ENCODE peak calls at places on chromosomes 4 and X, in eight cellular contexts. N, T, G, F, Y, H, Z and L are unnamed samples.

GRCh38 chr4:138650917-138651564 is 364.5 kb upstream of the NOCT start:
- DNase-seq in N (peak; percentile 81), T (peak; percentile 15), G (no peak), F (no peak), Y (peak; percentile 25), H (no peak), Z (no peak), L (no peak)

GRCh38 chr4:108215055-108215454 is 46.3 kb upstream of the LEF1 start:
- DNase-seq in N (no peak), T (peak; percentile 35), G (no peak), F (no peak), Y (no peak), H (no peak), Z (no peak), L (no peak)

GRCh38 chr4:154999950-155000578 is 208.4 kb upstream of the NPY2R start:
- DNase-seq in N (no peak), T (no peak), G (no peak), F (no peak), Y (no peak), H (no peak), Z (no peak), L (no peak)

GRCh38 chr4:15725608-15726007 is 22.7 kb downstream of the BST1 start:
- DNase-seq in N (no peak), T (no peak), G (no peak), F (no peak), Y (no peak), H (no peak), Z (no peak), L (no peak)

GRCh38 chrX:101478366-101478765 is 6.9 kb upstream of the ARMCX4 start:
- DNase-seq in N (peak; percentile 21), T (no peak), G (no peak), F (no peak), Y (no peak), H (no peak), Z (no peak), L (no peak)

GRCh38 chrX:47623540-47624027 is 3.9 kb upstream of the SYN1 start:
- DNase-seq in N (peak; percentile 76), T (peak; percentile 75), G (no peak), F (peak; percentile 89), Y (no peak), H (no peak), Z (peak; percentile 27), L (peak; percentile 90)

GRCh38 chr4:184265566-184266351 is 48.1 kb upstream of the ENPP6 start:
- DNase-seq in N (peak; percentile 56), T (no peak), G (no peak), F (no peak), Y (peak; percentile 49), H (peak; percentile 7), Z (peak; percentile 86), L (no peak)

GRCh38 chrX:150543230-150544155 is 24.9 kb upstream of the MTM1 start:
- DNase-seq in N (no peak), T (no peak), G (no peak), F (no peak), Y (no peak), H (no peak), Z (no peak), L (no peak)

GRCh38 chr4:19575959-19576358 is 675.7 kb upstream of the SLIT2 start:
- DNase-seq in N (no peak), T (no peak), G (peak; percentile 50), F (no peak), Y (no peak), H (no peak), Z (peak; percentile 10), L (no peak)

GRCh38 chr4:184548651-184549341 is 74.4 kb upstream of the IRF2 start:
- DNase-seq in N (no peak), T (no peak), G (no peak), F (no peak), Y (no peak), H (no peak), Z (no peak), L (peak; percentile 34)

GRCh38 chr4:7198440-7199128 is 6.2 kb downstream of the SORCS2 start:
- DNase-seq in N (no peak), T (no peak), G (no peak), F (no peak), Y (no peak), H (no peak), Z (no peak), L (no peak)

GRCh38 chr4:79862842-79863241 is 210.2 kb downstream of the ANTXR2 start:
- DNase-seq in N (no peak), T (no peak), G (no peak), F (no peak), Y (no peak), H (no peak), Z (no peak), L (no peak)

GRCh38 chr4:54014761-54015160 is 49.6 kb downstream of the CHIC2 start:
- DNase-seq in N (no peak), T (no peak), G (peak; percentile 80), F (no peak), Y (no peak), H (no peak), Z (no peak), L (no peak)

GRCh38 chr4:54017974-54018373 is 46.4 kb downstream of the CHIC2 start:
- DNase-seq in N (no peak), T (no peak), G (no peak), F (no peak), Y (no peak), H (no peak), Z (no peak), L (no peak)

GRCh38 chr4:54016504-54016903 is 47.9 kb downstream of the CHIC2 start:
- DNase-seq in N (no peak), T (no peak), G (peak; percentile 90), F (no peak), Y (no peak), H (no peak), Z (no peak), L (no peak)

GRCh38 chr4:54015421-54016065 is 48.9 kb downstream of the CHIC2 start:
- DNase-seq in N (no peak), T (no peak), G (peak; percentile 23), F (no peak), Y (no peak), H (no peak), Z (no peak), L (peak; percentile 86)

GRCh38 chr4:54017308-54017707 is 47.1 kb downstream of the CHIC2 start:
- DNase-seq in N (no peak), T (no peak), G (no peak), F (no peak), Y (no peak), H (no peak), Z (no peak), L (no peak)
- H3K4me3 ChIP-seq in N (no peak overlapping the region), T (no peak overlapping the region), G (peak overlapping the region; percentile 16), F (no peak overlapping the region), Y (no peak overlapping the region), H (no peak overlapping the region), Z (no peak overlapping the region), L (peak overlapping the region; percentile 8)

GRCh38 chr4:41209187-41209586 is 5.2 kb downstream of the APBB2 start:
- DNase-seq in N (no peak), T (peak; percentile 48), G (no peak), F (no peak), Y (no peak), H (no peak), Z (no peak), L (no peak)

GRCh38 chr4:41213563-41214157 is 682 bp downstream of the APBB2 start:
- DNase-seq in N (peak; percentile 60), T (peak; percentile 54), G (peak; percentile 49), F (no peak), Y (no peak), H (no peak), Z (no peak), L (no peak)

GRCh38 chr4:41207330-41207831 is 7.0 kb downstream of the APBB2 start:
- DNase-seq in N (peak; percentile 58), T (no peak), G (no peak), F (no peak), Y (no peak), H (no peak), Z (no peak), L (no peak)

GRCh38 chr4:41212221-41213203 is 1.8 kb downstream of the APBB2 start:
- DNase-seq in N (peak; percentile 77), T (peak; percentile 76), G (peak; percentile 83), F (peak; percentile 55), Y (peak; percentile 72), H (no peak), Z (no peak), L (peak; percentile 57)

GRCh38 chr4:41209901-41210300 is 4.4 kb downstream of the APBB2 start:
- DNase-seq in N (no peak), T (no peak), G (no peak), F (no peak), Y (no peak), H (no peak), Z (no peak), L (no peak)
- TF ChIP-seq EZH2phosphoT487 in N (no peak), T (no peak), G (no peak), F (no peak), Y (no peak), H (no peak), Z (no peak), L (no peak)

DNA sequence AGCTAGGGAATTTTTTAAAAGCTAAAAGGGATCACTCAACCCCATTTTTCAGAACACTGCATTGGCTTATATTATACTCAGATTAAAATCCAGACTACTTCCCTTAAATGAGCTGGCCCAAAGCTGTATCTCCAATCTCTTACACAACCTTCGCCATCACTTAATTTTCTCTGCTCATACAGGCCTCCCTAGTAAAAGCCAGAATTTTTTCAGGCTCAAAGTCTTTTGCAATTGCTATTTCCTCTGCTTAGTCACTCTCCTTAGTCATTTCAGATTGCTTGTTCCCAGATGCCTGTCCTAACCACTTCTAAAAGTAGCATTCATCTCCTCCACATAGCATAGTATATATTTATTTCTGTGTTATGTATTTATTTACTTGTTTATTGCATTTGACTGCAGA is 1587.9 kb upstream of the ADGRL3 start:
- DNase-seq in N (peak; percentile 37), T (peak; percentile 33), G (no peak), F (no peak), Y (peak; percentile 79), H (no peak), Z (no peak), L (no peak)
- H3K9me2 ChIP-seq in N (no peaks in the 10 kb centered on the region), T (no peaks in the 10 kb centered on the region), G (no peaks in the 10 kb centered on the region), F (no peaks in the 10 kb centered on the region), Y (no peaks in the 10 kb centered on the region), H (no peaks in the 10 kb centered on the region), Z (no peaks in the 10 kb centered on the region), L (no peaks in the 10 kb centered on the region)

GRCh38 chr4:163663454-163664225 is 169.2 kb downstream of the TMA16 start:
- DNase-seq in N (no peak), T (no peak), G (peak; percentile 93), F (no peak), Y (no peak), H (no peak), Z (peak; percentile 29), L (no peak)

GRCh38 chr4:163666335-163666888 is 171.9 kb downstream of the TMA16 start:
- DNase-seq in N (no peak), T (no peak), G (peak; percentile 51), F (no peak), Y (no peak), H (no peak), Z (no peak), L (no peak)

GRCh38 chr4:163665521-163666334 is 171.2 kb downstream of the TMA16 start:
- DNase-seq in N (no peak), T (no peak), G (peak; percentile 68), F (no peak), Y (no peak), H (no peak), Z (peak; percentile 21), L (no peak)

GRCh38 chr4:163662761-163663160 is 168.3 kb downstream of the TMA16 start:
- DNase-seq in N (no peak), T (no peak), G (peak; percentile 59), F (no peak), Y (no peak), H (no peak), Z (peak; percentile 26), L (no peak)
- H3K4me3 ChIP-seq in N (no peak overlapping the region), T (no peak overlapping the region), G (peak overlapping the region; percentile 50), F (no peak overlapping the region), Y (no peak overlapping the region), H (no peak overlapping the region), Z (no peak overlapping the region), L (no peak overlapping the region)

GRCh38 chrX:106581856-106582255 is 29.9 kb upstream of the RADX start:
- DNase-seq in N (no peak), T (no peak), G (no peak), F (no peak), Y (no peak), H (no peak), Z (no peak), L (no peak)
- TF ChIP-seq EZH2phosphoT487 in N (no peak), T (no peak), G (no peak), F (no peak), Y (no peak), H (no peak), Z (no peak), L (no peak)